ENCODE peak calls at places on chromosomes 3 and 15, in eight cellular contexts. Q is RPMI7951; Y is activated T-helper 1 cell treated with anti-CD3 and anti-CD28 coated beads, Interleukin-2, amount 50 U/mL, for 16 hours; N is nephron progenitor cell; O is 8988T; A is KG1; C is iPS-NIHi11; I is CD8-positive, alpha-beta T cell. F is an unnamed sample.

GRCh38 chr15:73794501-73795133 is 41.5 kb upstream of the INSYN1 start:
- DNase-seq in Q (peak), Y (no peak), N (no peak), O (no peak), A (no peak), C (no peak), I (no peak), F (no peak)

GRCh38 chr3:140399853-140400252 is 278.0 kb upstream of the TRIM42 start:
- DNase-seq in Q (no peak), Y (no peak), N (no peak), O (no peak), A (no peak), C (no peak), I (no peak), F (no peak)

GRCh38 chr3:179842061-179842460 is 189.2 kb downstream of the USP13 start:
- DNase-seq in Q (no peak), Y (no peak), N (no peak), O (no peak), A (no peak), C (peak), I (no peak), F (no peak)

GRCh38 chr15:45326280-45326679 is 52.1 kb downstream of the GATM start:
- DNase-seq in Q (no peak), Y (no peak), N (no peak), O (no peak), A (no peak), C (no peak), I (no peak), F (no peak)

GRCh38 chr3:152353578-152353977 is 84.8 kb downstream of the MBNL1 start:
- DNase-seq in Q (no peak), Y (no peak), N (no peak), O (no peak), A (no peak), C (no peak), I (no peak), F (no peak)

GRCh38 chr3:78917541-78917940 is 850.3 kb downstream of the ROBO1 start:
- DNase-seq in Q (peak), Y (no peak), N (no peak), O (no peak), A (no peak), C (no peak), I (no peak), F (no peak)

GRCh38 chr15:41259546-41260189 is 28.6 kb downstream of the CHP1 start:
- DNase-seq in Q (no peak), Y (no peak), N (no peak), O (no peak), A (no peak), C (no peak), I (no peak), F (no peak)

GRCh38 chr15:58457466-58457965 is 25.7 kb downstream of the LIPC start:
- DNase-seq in Q (peak), Y (no peak), N (no peak), O (no peak), A (no peak), C (no peak), I (no peak), F (no peak)

GRCh38 chr15:95162967-95163531 is 931.7 kb downstream of the MCTP2 start:
- DNase-seq in Q (peak), Y (no peak), N (no peak), O (no peak), A (no peak), C (no peak), I (no peak), F (no peak)

GRCh38 chr15:56772868-56773639 is 39.7 kb upstream of the ZNF280D start:
- DNase-seq in Q (peak), Y (no peak), N (no peak), O (no peak), A (no peak), C (no peak), I (no peak), F (no peak)

GRCh38 chr3:183534249-183534648 is 21.3 kb downstream of the KLHL6 start:
- DNase-seq in Q (no peak), Y (no peak), N (no peak), O (no peak), A (no peak), C (no peak), I (no peak), F (no peak)

GRCh38 chr3:51669241-51670052 is 1.6 kb upstream of the TEX264 start:
- DNase-seq in Q (peak), Y (peak), N (peak), O (peak), A (peak), C (peak), I (peak), F (peak)

GRCh38 chr3:151974067-151974466 is 100.6 kb downstream of the SUCNR1 start:
- DNase-seq in Q (peak), Y (no peak), N (no peak), O (no peak), A (no peak), C (no peak), I (no peak), F (no peak)

GRCh38 chr3:85574306-85574705 is 615.5 kb downstream of the CADM2 start:
- DNase-seq in Q (no peak), Y (no peak), N (no peak), O (no peak), A (no peak), C (no peak), I (no peak), F (no peak)

GRCh38 chr3:50516048-50516871 is 12.8 kb upstream of the CACNA2D2 start:
- DNase-seq in Q (no peak), Y (no peak), N (peak), O (no peak), A (no peak), C (peak), I (no peak), F (no peak)

GRCh38 chr15:33154366-33155166 is 39.9 kb downstream of the FMN1 start:
- DNase-seq in Q (peak), Y (no peak), N (no peak), O (no peak), A (no peak), C (no peak), I (no peak), F (no peak)